ENCODE peak calls at places on chromosomes 2 and 18, in seven cellular contexts. E is Daoy; M is stimulated activated CD4-positive, alpha-beta T cell treated with anti-CD3 and anti-CD28 coated beads, Interleukin-15, amount 100 ng/mL, for 24 hours; K is ACHN; L is AG04450; V is astrocyte of the hippocampus; D is substantia nigra. X is an unnamed sample.

GRCh38 chr2:238449909-238450417 is 23.2 kb downstream of the ASB1 start:
- DNase-seq in E (no peak), K (no peak), V (no peak), L (no peak), D (no peak), M (no peak), X (no peak)

GRCh38 chr2:219119422-219120043 is 41.1 kb downstream of the NHEJ1 start:
- DNase-seq in E (peak), L (no peak), V (peak), M (peak), K (peak), D (no peak), X (peak)

GRCh38 chr2:132896073-132896472 is 226.1 kb upstream of the LYPD1 start:
- DNase-seq in D (no peak), E (no peak), V (no peak), M (no peak), K (no peak), L (no peak), X (no peak)

GRCh38 chr18:3579701-3580100 is 129.7 kb downstream of the TGIF1 start:
- DNase-seq in K (no peak), M (no peak), E (peak), V (peak), D (no peak), L (no peak), X (no peak)

GRCh38 chr18:57959278-57959677 is 84.7 kb upstream of the NEDD4L start:
- DNase-seq in K (peak), D (no peak), M (no peak), V (peak), L (peak), E (peak), X (no peak)

GRCh38 chr2:171347158-171347557 is 86.6 kb downstream of the METTL8 start:
- DNase-seq in L (no peak), K (peak), E (no peak), V (peak), M (no peak), D (no peak), X (no peak)

GRCh38 chr2:20625920-20626697 is 24.8 kb downstream of the HS1BP3 start:
- DNase-seq in L (no peak), D (no peak), V (no peak), K (peak), E (no peak), M (no peak), X (no peak)

GRCh38 chr2:199405241-199405640 is 52.5 kb downstream of the SATB2 start:
- DNase-seq in E (peak), D (no peak), M (no peak), L (no peak), V (no peak), K (peak), X (no peak)

GRCh38 chr2:144131042-144131441 is 388.9 kb downstream of the ZEB2 start:
- DNase-seq in D (no peak), V (no peak), L (no peak), E (peak), K (peak), M (no peak), X (no peak)

GRCh38 chr2:231212329-231212845 is 14.0 kb downstream of the ARMC9 start:
- DNase-seq in K (no peak), M (no peak), L (no peak), D (no peak), V (peak), E (no peak), X (no peak)

GRCh38 chr2:45205480-45205879 is 196.2 kb upstream of the SIX2 start:
- DNase-seq in L (no peak), K (no peak), D (no peak), E (no peak), V (no peak), M (no peak), X (no peak)